ENCODE peak calls at places on chromosome 19, in eight cellular contexts. V, X, H, B, C, Y, F and J are unnamed samples.

GRCh38 chr19:3387645-3388589 is 21.5 kb downstream of the NFIC start:
- DNase-seq in H (peak; percentile 89), B (peak; percentile 50), Y (peak; percentile 88), F (peak; percentile 93), C (peak; percentile 91), V (no peak), X (peak; percentile 52), J (peak; percentile 88)

GRCh38 chr19:12703056-12703455 is 6.6 kb upstream of the FBXW9 start:
- DNase-seq in H (no peak), X (peak; percentile 53), Y (no peak), F (no peak), V (no peak), C (no peak), B (peak; percentile 34), J (no peak)

GRCh38 chr19:50489461-50490011 is 12.9 kb upstream of the GARIN5A start:
- DNase-seq in F (peak; percentile 57), H (no peak), X (no peak), B (no peak), Y (no peak), C (peak; percentile 30), V (no peak), J (peak; percentile 47)

GRCh38 chr19:57708641-57709354 is at the start of gene ZNF154:
- DNase-seq in C (peak; percentile 18), V (no peak), B (peak; percentile 79), Y (peak; percentile 30), F (peak; percentile 64), X (peak; percentile 86), H (peak; percentile 48), J (peak; percentile 48)

GRCh38 chr19:47240996-47241918 is 10.3 kb upstream of the BBC3 start:
- DNase-seq in C (peak; percentile 69), V (peak; percentile 88), X (peak; percentile 82), Y (peak; percentile 83), H (peak; percentile 83), F (peak; percentile 90), B (peak; percentile 77), J (peak; percentile 83)

GRCh38 chr19:38559428-38560401 is 58.0 kb downstream of the MAP4K1 start:
- DNase-seq in B (peak; percentile 45), Y (no peak), V (peak; percentile 17), C (no peak), F (no peak), H (no peak), X (no peak), J (peak; percentile 4)

GRCh38 chr19:4581381-4582111 is 22.1 kb upstream of the SEMA6B start:
- DNase-seq in V (no peak), H (no peak), Y (no peak), F (no peak), X (peak; percentile 58), B (peak; percentile 31), C (no peak), J (no peak)

GRCh38 chr19:51012661-51013190 is 6.8 kb downstream of the KLK10 start:
- DNase-seq in V (no peak), X (no peak), Y (no peak), F (no peak), C (no peak), B (no peak), H (no peak), J (no peak)

GRCh38 chr19:50891253-50891625 is 18.0 kb downstream of the KLK2 start:
- DNase-seq in C (no peak), B (no peak), Y (no peak), V (no peak), X (no peak), F (no peak), H (no peak), J (no peak)

GRCh38 chr19:48216933-48217332 is 38.8 kb downstream of the CARD8 start:
- DNase-seq in H (no peak), V (no peak), Y (no peak), B (no peak), X (no peak), F (no peak), C (no peak), J (no peak)

GRCh38 chr19:44151491-44151890 is 10.1 kb downstream of the ZNF234 start:
- DNase-seq in B (no peak), X (no peak), H (no peak), C (no peak), F (no peak), Y (no peak), V (no peak), J (no peak)

DNA sequence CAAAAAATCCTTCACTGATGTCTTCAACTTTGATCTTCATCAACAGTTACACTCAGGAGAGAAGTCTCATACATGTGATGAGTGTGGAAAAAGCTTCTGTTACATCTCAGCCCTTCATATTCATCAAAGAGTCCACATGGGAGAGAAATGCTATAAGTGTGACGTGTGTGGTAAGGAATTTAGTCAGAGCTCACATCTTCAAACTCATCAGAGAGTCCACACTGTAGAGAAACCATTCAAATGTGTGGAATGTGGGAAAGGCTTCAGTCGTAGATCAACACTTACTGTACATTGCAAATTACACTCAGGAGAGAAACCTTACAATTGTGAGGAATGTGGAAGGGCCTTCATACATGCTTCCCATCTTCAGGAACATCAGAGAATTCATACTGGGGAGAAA is 8.4 kb upstream of the ZNF226 start:
- DNase-seq in C (no peak), V (no peak), B (no peak), H (no peak), F (no peak), X (no peak), Y (no peak), J (no peak)
- H3K9me3 ChIP-seq in C (peaks cover 92% of the 10 kb centered on the region), V (peaks cover 82% of the 10 kb centered on the region), B (peaks cover 6% of the 10 kb centered on the region), H (peaks cover 75% of the 10 kb centered on the region), F (peaks cover 81% of the 10 kb centered on the region), X (peaks cover 6% of the 10 kb centered on the region), Y (no peaks in the 10 kb centered on the region), J (peaks cover 88% of the 10 kb centered on the region)

GRCh38 chr19:1245468-1245867 is 2.9 kb upstream of the MIDN start:
- DNase-seq in V (no peak), B (no peak), X (no peak), C (peak; percentile 78), Y (no peak), H (no peak), F (no peak), J (no peak)
- H3K27ac ChIP-seq in V (no peak overlapping the region), B (no peak overlapping the region), X (peak overlapping the region; percentile 81), C (peak overlapping the region; percentile 99), Y (peak overlapping the region; percentile 56), H (peak overlapping the region; percentile 98), F (peak overlapping the region; percentile 83), J (peak overlapping the region; percentile 81)

DNA sequence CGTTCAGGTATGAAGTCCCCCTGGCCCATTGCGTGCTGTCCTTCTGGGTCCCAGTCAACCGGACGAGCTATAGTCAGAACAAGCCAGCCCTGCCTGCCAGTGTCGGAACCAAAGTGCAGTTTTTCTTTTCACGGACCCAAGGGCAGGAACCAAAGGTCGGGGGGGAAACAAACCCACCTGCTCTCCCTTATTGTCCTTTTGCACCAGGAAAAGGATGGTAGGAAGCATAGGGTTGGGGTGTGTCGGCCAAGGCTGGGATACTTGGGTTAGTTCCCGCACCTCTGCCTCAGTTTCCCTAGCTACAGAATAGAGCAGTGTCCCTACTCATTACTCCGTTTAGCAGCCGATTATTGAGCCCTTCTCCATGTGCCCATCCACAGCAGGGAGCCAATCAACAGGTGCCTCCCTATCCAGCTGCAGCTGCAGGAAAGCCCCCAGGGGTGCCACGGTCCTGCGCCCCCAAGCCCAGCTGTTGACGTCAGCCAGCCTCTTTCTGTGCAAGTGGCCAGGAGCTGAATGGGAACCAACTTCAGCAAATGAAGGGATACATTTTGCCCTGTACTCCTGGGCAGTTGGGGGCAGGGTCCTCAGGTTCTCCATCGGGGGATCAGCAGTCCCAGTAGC is 9.4 kb upstream of the SLC25A42 start:
- DNase-seq in B (no peak), C (no peak), H (no peak), F (no peak), X (no peak), V (no peak), Y (no peak), J (no peak)
- TF ChIP-seq CTCF in B (no peak), C (no peak), H (no peak), F (no peak), X (no peak), V (no peak), Y (no peak), J (no peak)

GRCh38 chr19:6458695-6459355 is 767 bp downstream of the SLC25A23 start:
- DNase-seq in F (no peak), V (no peak), B (no peak), Y (peak; percentile 47), H (peak; percentile 62), X (no peak), C (no peak), J (no peak)
- H3K9me3 ChIP-seq in F (peaks cover 3% of the 10 kb centered on the region), V (peaks cover 7% of the 10 kb centered on the region), B (no peaks in the 10 kb centered on the region), Y (no peaks in the 10 kb centered on the region), H (no peaks in the 10 kb centered on the region), X (no peaks in the 10 kb centered on the region), C (peaks cover 5% of the 10 kb centered on the region), J (peaks cover 11% of the 10 kb centered on the region)

GRCh38 chr19:43455321-43456113 is 9.9 kb downstream of the LYPD3 start:
- DNase-seq in Y (no peak), H (no peak), X (no peak), C (no peak), B (no peak), F (no peak), V (no peak), J (no peak)
- H3K27ac ChIP-seq in Y (no peak overlapping the region), H (no peak overlapping the region), X (no peak overlapping the region), C (no peak overlapping the region), B (no peak overlapping the region), F (no peak overlapping the region), V (no peak overlapping the region), J (no peak overlapping the region)

GRCh38 chr19:30882411-30883005 is 466.7 kb downstream of the TSHZ3 start:
- DNase-seq in Y (no peak), X (no peak), B (no peak), H (no peak), V (no peak), C (no peak), F (no peak), J (no peak)
- TF ChIP-seq CTCF in Y (no peak), X (no peak), B (no peak), H (no peak), V (no peak), C (no peak), F (no peak), J (no peak)

GRCh38 chr19:28217064-28217463 is 995.9 kb downstream of the UQCRFS1 start:
- DNase-seq in Y (no peak), B (no peak), H (no peak), V (no peak), F (no peak), C (no peak), X (no peak), J (no peak)

GRCh38 chr19:28224441-28224840 is 988.5 kb downstream of the UQCRFS1 start:
- DNase-seq in X (no peak), C (no peak), B (peak; percentile 14), V (no peak), F (no peak), Y (no peak), H (no peak), J (no peak)

GRCh38 chr19:28218728-28219127 is 994.2 kb downstream of the UQCRFS1 start:
- DNase-seq in X (no peak), V (no peak), H (no peak), F (no peak), Y (no peak), C (no peak), B (no peak), J (no peak)

DNA sequence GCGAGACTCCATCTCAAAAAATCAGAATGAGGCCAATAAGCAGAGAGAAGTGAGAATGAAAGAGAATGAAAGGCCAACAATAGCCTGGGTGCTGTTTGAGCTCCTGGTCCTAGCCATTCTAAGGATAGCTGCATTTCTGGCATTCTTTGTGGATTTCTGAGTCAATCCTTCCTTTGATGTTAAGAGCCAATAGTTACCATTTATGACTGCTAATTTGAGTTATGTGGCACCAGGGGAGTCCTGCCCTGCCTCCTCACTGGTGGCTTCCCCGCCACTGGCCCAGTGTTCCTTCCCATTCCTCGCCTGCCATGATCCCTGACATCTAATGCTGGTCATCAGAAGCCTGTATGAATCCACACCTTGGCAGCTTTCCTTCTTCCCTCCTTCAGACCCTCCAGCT is 991.2 kb downstream of the UQCRFS1 start:
- DNase-seq in V (no peak), B (peak; percentile 80), C (no peak), X (no peak), F (no peak), H (no peak), Y (no peak), J (no peak)
- H3K9me3 ChIP-seq in V (no peaks in the 10 kb centered on the region), B (no peaks in the 10 kb centered on the region), C (no peaks in the 10 kb centered on the region), X (no peaks in the 10 kb centered on the region), F (no peaks in the 10 kb centered on the region), H (no peaks in the 10 kb centered on the region), Y (no peaks in the 10 kb centered on the region), J (no peaks in the 10 kb centered on the region)